ENCODE peak calls at places on chromosomes 6 and 20, in four cellular contexts. One of them, this sample, is unnamed.

GRCh38 chr6:2477723-2478122 is 232.3 kb upstream of the GMDS start:
- DNase-seq in stimulated activated CD4-positive, alpha-beta T cell treated with anti-CD3 and anti-CD28 coated beads, Interleukin-12 subunit alpha, Interleukin-12 subunit beta, amount 100 ng/mL, for 4 hours: no peak
- DNase-seq in Calu3: no peak
- DNase-seq in HEK293T: no peak
- DNase-seq in this sample: no peak

GRCh38 chr20:31565699-31566331 is 39.3 kb upstream of the ID1 start:
- DNase-seq in HEK293T: no peak
- DNase-seq in stimulated activated CD4-positive, alpha-beta T cell treated with anti-CD3 and anti-CD28 coated beads, Interleukin-12 subunit alpha, Interleukin-12 subunit beta, amount 100 ng/mL, for 4 hours: no peak
- DNase-seq in Calu3: peak; percentile 36
- DNase-seq in this sample: no peak

GRCh38 chr6:2876210-2877056 is 26.7 kb downstream of the SERPINB9 start:
- DNase-seq in HEK293T: no peak
- DNase-seq in stimulated activated CD4-positive, alpha-beta T cell treated with anti-CD3 and anti-CD28 coated beads, Interleukin-12 subunit alpha, Interleukin-12 subunit beta, amount 100 ng/mL, for 4 hours: no peak
- DNase-seq in Calu3: peak; percentile 58
- DNase-seq in this sample: no peak

GRCh38 chr20:4813839-4814695 is 92.4 kb downstream of the PRND start:
- DNase-seq in stimulated activated CD4-positive, alpha-beta T cell treated with anti-CD3 and anti-CD28 coated beads, Interleukin-12 subunit alpha, Interleukin-12 subunit beta, amount 100 ng/mL, for 4 hours: no peak
- DNase-seq in Calu3: no peak
- DNase-seq in HEK293T: no peak
- DNase-seq in this sample: peak; percentile 59

GRCh38 chr6:163776549-163777378 is 362.2 kb downstream of the QKI start:
- DNase-seq in HEK293T: no peak
- DNase-seq in stimulated activated CD4-positive, alpha-beta T cell treated with anti-CD3 and anti-CD28 coated beads, Interleukin-12 subunit alpha, Interleukin-12 subunit beta, amount 100 ng/mL, for 4 hours: no peak
- DNase-seq in Calu3: no peak
- DNase-seq in this sample: no peak

GRCh38 chr6:82978362-82978945 is 87.2 kb downstream of the UBE3D start:
- DNase-seq in stimulated activated CD4-positive, alpha-beta T cell treated with anti-CD3 and anti-CD28 coated beads, Interleukin-12 subunit alpha, Interleukin-12 subunit beta, amount 100 ng/mL, for 4 hours: no peak
- DNase-seq in HEK293T: no peak
- DNase-seq in Calu3: no peak
- DNase-seq in this sample: no peak

GRCh38 chr6:14863896-14864850 is 381.7 kb upstream of the JARID2 start:
- DNase-seq in HEK293T: peak; percentile 25
- DNase-seq in Calu3: no peak
- DNase-seq in stimulated activated CD4-positive, alpha-beta T cell treated with anti-CD3 and anti-CD28 coated beads, Interleukin-12 subunit alpha, Interleukin-12 subunit beta, amount 100 ng/mL, for 4 hours: no peak
- DNase-seq in this sample: no peak

GRCh38 chr6:50180646-50181045 is 130.9 kb upstream of the DEFB112 start:
- DNase-seq in stimulated activated CD4-positive, alpha-beta T cell treated with anti-CD3 and anti-CD28 coated beads, Interleukin-12 subunit alpha, Interleukin-12 subunit beta, amount 100 ng/mL, for 4 hours: no peak
- DNase-seq in HEK293T: no peak
- DNase-seq in Calu3: no peak
- DNase-seq in this sample: no peak

GRCh38 chr20:4153251-4153650 is 137.9 kb upstream of the RNF24 start:
- DNase-seq in HEK293T: no peak
- DNase-seq in Calu3: peak; percentile 26
- DNase-seq in stimulated activated CD4-positive, alpha-beta T cell treated with anti-CD3 and anti-CD28 coated beads, Interleukin-12 subunit alpha, Interleukin-12 subunit beta, amount 100 ng/mL, for 4 hours: no peak
- DNase-seq in this sample: no peak

GRCh38 chr20:18566892-18567738 is at the start of gene SMIM26:
- DNase-seq in HEK293T: peak; percentile 93
- DNase-seq in stimulated activated CD4-positive, alpha-beta T cell treated with anti-CD3 and anti-CD28 coated beads, Interleukin-12 subunit alpha, Interleukin-12 subunit beta, amount 100 ng/mL, for 4 hours: peak; percentile 94
- DNase-seq in Calu3: peak; percentile 77
- DNase-seq in this sample: peak; percentile 83

GRCh38 chr20:25470045-25470444 is 62.6 kb downstream of the GINS1 start:
- DNase-seq in HEK293T: peak; percentile 43
- DNase-seq in Calu3: no peak
- DNase-seq in stimulated activated CD4-positive, alpha-beta T cell treated with anti-CD3 and anti-CD28 coated beads, Interleukin-12 subunit alpha, Interleukin-12 subunit beta, amount 100 ng/mL, for 4 hours: peak; percentile 26
- DNase-seq in this sample: peak; percentile 52

GRCh38 chr20:42936482-42936881 is 253.2 kb downstream of the PTPRT start:
- DNase-seq in HEK293T: no peak
- DNase-seq in stimulated activated CD4-positive, alpha-beta T cell treated with anti-CD3 and anti-CD28 coated beads, Interleukin-12 subunit alpha, Interleukin-12 subunit beta, amount 100 ng/mL, for 4 hours: no peak
- DNase-seq in Calu3: no peak
- DNase-seq in this sample: no peak

GRCh38 chr6:11374036-11375010 is 141.9 kb upstream of the NEDD9 start:
- DNase-seq in Calu3: no peak
- DNase-seq in HEK293T: no peak
- DNase-seq in stimulated activated CD4-positive, alpha-beta T cell treated with anti-CD3 and anti-CD28 coated beads, Interleukin-12 subunit alpha, Interleukin-12 subunit beta, amount 100 ng/mL, for 4 hours: no peak
- DNase-seq in this sample: no peak

GRCh38 chr20:50338479-50339195 is 148.0 kb downstream of the CEBPB start:
- DNase-seq in HEK293T: no peak
- DNase-seq in Calu3: no peak
- DNase-seq in stimulated activated CD4-positive, alpha-beta T cell treated with anti-CD3 and anti-CD28 coated beads, Interleukin-12 subunit alpha, Interleukin-12 subunit beta, amount 100 ng/mL, for 4 hours: peak; percentile 44
- DNase-seq in this sample: peak; percentile 60

GRCh38 chr6:56356431-56356830 is 109.1 kb upstream of the COL21A1 start:
- DNase-seq in stimulated activated CD4-positive, alpha-beta T cell treated with anti-CD3 and anti-CD28 coated beads, Interleukin-12 subunit alpha, Interleukin-12 subunit beta, amount 100 ng/mL, for 4 hours: no peak
- DNase-seq in Calu3: no peak
- DNase-seq in HEK293T: no peak
- DNase-seq in this sample: no peak

GRCh38 chr20:50904067-50904570 is 27.1 kb downstream of the ADNP start:
- DNase-seq in stimulated activated CD4-positive, alpha-beta T cell treated with anti-CD3 and anti-CD28 coated beads, Interleukin-12 subunit alpha, Interleukin-12 subunit beta, amount 100 ng/mL, for 4 hours: no peak
- DNase-seq in HEK293T: no peak
- DNase-seq in Calu3: no peak
- DNase-seq in this sample: no peak

GRCh38 chr20:62908971-62909791 is 17.1 kb downstream of the DIDO1 start:
- DNase-seq in Calu3: no peak
- DNase-seq in HEK293T: no peak
- DNase-seq in stimulated activated CD4-positive, alpha-beta T cell treated with anti-CD3 and anti-CD28 coated beads, Interleukin-12 subunit alpha, Interleukin-12 subunit beta, amount 100 ng/mL, for 4 hours: no peak
- DNase-seq in this sample: no peak

GRCh38 chr6:34234667-34235604 is 1.7 kb upstream of the HMGA1 start:
- DNase-seq in HEK293T: no peak
- DNase-seq in Calu3: no peak
- DNase-seq in stimulated activated CD4-positive, alpha-beta T cell treated with anti-CD3 and anti-CD28 coated beads, Interleukin-12 subunit alpha, Interleukin-12 subunit beta, amount 100 ng/mL, for 4 hours: peak; percentile 56
- DNase-seq in this sample: no peak

GRCh38 chr6:39191236-39191930 is 37.9 kb downstream of the KCNK5 start:
- DNase-seq in stimulated activated CD4-positive, alpha-beta T cell treated with anti-CD3 and anti-CD28 coated beads, Interleukin-12 subunit alpha, Interleukin-12 subunit beta, amount 100 ng/mL, for 4 hours: no peak
- DNase-seq in HEK293T: no peak
- DNase-seq in Calu3: no peak
- DNase-seq in this sample: no peak

GRCh38 chr6:133764011-133764812 is 124.7 kb upstream of the TCF21 start:
- DNase-seq in HEK293T: no peak
- DNase-seq in stimulated activated CD4-positive, alpha-beta T cell treated with anti-CD3 and anti-CD28 coated beads, Interleukin-12 subunit alpha, Interleukin-12 subunit beta, amount 100 ng/mL, for 4 hours: no peak
- DNase-seq in Calu3: no peak
- DNase-seq in this sample: no peak

GRCh38 chr20:18101125-18101820 is 36.4 kb upstream of the KAT14 start:
- DNase-seq in HEK293T: no peak
- DNase-seq in stimulated activated CD4-positive, alpha-beta T cell treated with anti-CD3 and anti-CD28 coated beads, Interleukin-12 subunit alpha, Interleukin-12 subunit beta, amount 100 ng/mL, for 4 hours: no peak
- DNase-seq in Calu3: no peak
- DNase-seq in this sample: no peak

GRCh38 chr6:9360881-9361280 is 925.5 kb upstream of the SLC35B3 start:
- DNase-seq in Calu3: no peak
- DNase-seq in HEK293T: no peak
- DNase-seq in stimulated activated CD4-positive, alpha-beta T cell treated with anti-CD3 and anti-CD28 coated beads, Interleukin-12 subunit alpha, Interleukin-12 subunit beta, amount 100 ng/mL, for 4 hours: no peak
- DNase-seq in this sample: no peak

GRCh38 chr6:149053848-149054558 is 263.5 kb upstream of the TAB2 start:
- DNase-seq in HEK293T: no peak
- DNase-seq in Calu3: no peak
- DNase-seq in stimulated activated CD4-positive, alpha-beta T cell treated with anti-CD3 and anti-CD28 coated beads, Interleukin-12 subunit alpha, Interleukin-12 subunit beta, amount 100 ng/mL, for 4 hours: no peak
- DNase-seq in this sample: no peak

GRCh38 chr6:46509063-46509462 is 17.8 kb upstream of the RCAN2 start:
- DNase-seq in stimulated activated CD4-positive, alpha-beta T cell treated with anti-CD3 and anti-CD28 coated beads, Interleukin-12 subunit alpha, Interleukin-12 subunit beta, amount 100 ng/mL, for 4 hours: no peak
- DNase-seq in HEK293T: no peak
- DNase-seq in Calu3: no peak
- DNase-seq in this sample: no peak

GRCh38 chr6:106094964-106095335 is 8.8 kb downstream of the PRDM1 start:
- DNase-seq in HEK293T: no peak
- DNase-seq in Calu3: no peak
- DNase-seq in stimulated activated CD4-positive, alpha-beta T cell treated with anti-CD3 and anti-CD28 coated beads, Interleukin-12 subunit alpha, Interleukin-12 subunit beta, amount 100 ng/mL, for 4 hours: no peak
- DNase-seq in this sample: no peak

GRCh38 chr20:41889125-41889870 is 271.1 kb upstream of the CHD6 start:
- DNase-seq in stimulated activated CD4-positive, alpha-beta T cell treated with anti-CD3 and anti-CD28 coated beads, Interleukin-12 subunit alpha, Interleukin-12 subunit beta, amount 100 ng/mL, for 4 hours: no peak
- DNase-seq in HEK293T: no peak
- DNase-seq in Calu3: peak; percentile 50
- DNase-seq in this sample: no peak